ENCODE peak calls at places on chromosomes 1 and 21, in four cellular contexts. O, V, E and K are unnamed samples.

GRCh38 chr1:99361406-99361805 is 97.1 kb downstream of the PLPPR4 start:
- DNase-seq in E (no peak), V (no peak), O (no peak), K (no peak)

GRCh38 chr1:94602312-94602711 is 60.8 kb upstream of the F3 start:
- DNase-seq in O (peak), V (no peak), E (no peak), K (peak)

GRCh38 chr1:33792216-33792615 is 71.7 kb upstream of the HMGB4 start:
- DNase-seq in V (no peak), E (no peak), O (no peak), K (no peak)

GRCh38 chr21:41650526-41651145 is 116.2 kb downstream of the RIPK4 start:
- DNase-seq in V (no peak), O (no peak), E (no peak), K (no peak)

GRCh38 chr1:246786606-246787238 is 62.5 kb downstream of the SCCPDH start:
- DNase-seq in E (no peak), V (no peak), O (no peak), K (no peak)

GRCh38 chr1:48016526-48016925 is 19.3 kb upstream of the TRABD2B start:
- DNase-seq in O (no peak), E (no peak), V (no peak), K (no peak)

GRCh38 chr1:50527249-50527986 is 104.2 kb upstream of the DMRTA2 start:
- DNase-seq in E (no peak), O (no peak), V (no peak), K (no peak)

GRCh38 chr1:67646145-67647035 is 38.6 kb upstream of the GADD45A start:
- DNase-seq in V (peak), O (peak), E (no peak), K (no peak)

GRCh38 chr1:92804721-92805169 is 19.8 kb upstream of the EVI5 start:
- DNase-seq in E (peak), V (peak), O (peak), K (peak)

GRCh38 chr1:151680391-151680790 is 36.2 kb downstream of the CELF3 start:
- DNase-seq in V (no peak), E (peak), O (peak), K (no peak)

GRCh38 chr1:191695865-191696264 is 462.4 kb upstream of the RGS18 start:
- DNase-seq in V (no peak), E (no peak), O (no peak), K (peak)

GRCh38 chr1:26799479-26800133 is 11.9 kb downstream of the PIGV start:
- DNase-seq in V (no peak), E (peak), O (peak), K (no peak)

GRCh38 chr21:33325222-33326067 is 675 bp downstream of the IFNAR1 start:
- DNase-seq in O (peak), V (no peak), E (no peak), K (peak)

GRCh38 chr1:31511848-31512615 is 64.3 kb upstream of the TINAGL1 start:
- DNase-seq in O (no peak), V (no peak), E (no peak), K (no peak)

GRCh38 chr1:9413143-9413876 is 120.6 kb downstream of the SPSB1 start:
- DNase-seq in E (peak), V (peak), O (peak), K (peak)

GRCh38 chr1:233328661-233329498 is 1.4 kb downstream of the MAP3K21 start:
- DNase-seq in O (peak), E (no peak), V (no peak), K (peak)

GRCh38 chr1:99656701-99657100 is 10.8 kb downstream of the PALMD start:
- DNase-seq in V (no peak), O (no peak), E (no peak), K (no peak)

DNA sequence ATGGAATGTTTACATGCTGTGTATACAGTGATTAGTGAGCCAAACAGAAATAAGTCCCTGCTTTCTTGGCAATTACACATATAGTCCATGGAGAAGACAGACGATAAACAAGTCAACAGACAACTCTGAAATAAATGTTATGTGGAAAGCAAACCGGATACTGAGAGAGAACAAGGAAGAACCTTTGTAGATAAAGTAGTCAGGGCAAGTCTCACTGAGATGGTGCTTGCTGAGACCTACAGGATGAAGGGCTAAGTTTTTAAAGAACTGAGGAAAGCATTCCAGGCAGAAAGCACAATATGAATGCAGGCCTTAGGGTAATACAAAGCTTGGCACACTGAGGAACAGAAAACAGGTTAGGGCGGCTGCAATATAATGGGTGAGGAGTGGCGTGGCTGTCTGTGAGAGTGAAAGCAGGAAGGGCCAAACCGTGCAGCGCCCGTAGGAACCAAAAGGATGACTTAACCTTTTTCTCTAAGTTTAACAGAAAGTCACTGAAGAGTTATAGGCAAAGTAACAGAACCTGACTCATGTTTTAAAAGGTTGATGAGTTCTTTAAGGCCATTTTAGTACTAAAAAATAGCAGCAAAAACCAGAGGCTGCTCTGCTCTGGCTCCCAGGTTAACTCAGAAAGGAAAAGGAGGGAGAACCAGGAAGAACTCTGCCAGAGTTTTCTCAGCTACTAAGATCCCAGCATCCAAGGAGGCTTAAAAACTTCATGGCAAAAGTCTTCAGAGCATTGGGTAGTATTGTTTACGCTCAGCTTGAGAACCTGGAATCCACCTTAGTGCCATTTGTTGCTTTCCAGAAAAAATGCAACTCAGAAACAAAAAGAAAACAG is 8.7 kb upstream of the TTF2 start:
- DNase-seq in O (peak), E (no peak), V (no peak), K (no peak)
- TF ChIP-seq EZH2phosphoT487 in O (no peak), E (no peak), V (no peak), K (no peak)

GRCh38 chr21:43881918-43882317 is 16.9 kb downstream of the AGPAT3 start:
- DNase-seq in V (no peak), O (no peak), E (no peak), K (no peak)
- TF ChIP-seq EZH2phosphoT487 in V (no peak), O (no peak), E (no peak), K (no peak)

GRCh38 chr1:18337757-18338156 is 143.0 kb upstream of the KLHDC7A start:
- DNase-seq in V (no peak), E (no peak), O (no peak), K (no peak)
- TF ChIP-seq EZH2phosphoT487 in V (no peak), E (no peak), O (no peak), K (no peak)

GRCh38 chr1:63537940-63538339 is 14.6 kb downstream of the EFCAB7 start:
- DNase-seq in O (peak), V (no peak), E (no peak), K (no peak)
- TF ChIP-seq EZH2phosphoT487 in O (no peak), V (no peak), E (no peak), K (no peak)

DNA sequence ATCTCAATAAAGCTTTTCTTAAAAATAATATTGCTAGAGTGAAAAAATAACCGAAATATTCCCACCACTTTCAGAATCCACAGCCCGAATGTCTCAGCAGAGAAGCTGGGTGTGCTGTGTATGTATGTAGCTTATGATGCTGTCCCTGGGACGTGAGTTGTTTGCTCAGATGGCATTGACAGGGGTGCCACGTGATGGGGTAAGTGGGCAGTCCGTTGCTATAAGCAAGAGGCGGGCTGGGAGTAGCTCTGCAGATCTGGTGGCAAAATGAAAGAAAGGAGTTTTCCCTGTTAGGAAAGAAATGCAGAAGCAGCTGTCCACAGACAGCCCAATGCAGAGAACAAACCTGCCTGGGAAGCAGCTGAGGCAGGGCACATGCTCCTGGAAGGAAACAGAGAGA is 3.8 kb upstream of the FAM20B start:
- DNase-seq in V (no peak), E (no peak), O (peak), K (no peak)
- TF ChIP-seq EZH2phosphoT487 in V (no peak), E (no peak), O (no peak), K (no peak)

GRCh38 chr21:27648560-27648959 is 681.7 kb upstream of the ADAMTS5 start:
- DNase-seq in E (no peak), V (no peak), O (peak), K (no peak)

GRCh38 chr21:27649323-27649722 is 682.4 kb upstream of the ADAMTS5 start:
- DNase-seq in V (no peak), E (no peak), O (peak), K (no peak)

GRCh38 chr21:27647401-27647800 is 680.5 kb upstream of the ADAMTS5 start:
- DNase-seq in O (peak), E (no peak), V (no peak), K (no peak)

GRCh38 chr21:27646691-27647090 is 679.8 kb upstream of the ADAMTS5 start:
- DNase-seq in O (no peak), E (no peak), V (no peak), K (no peak)

GRCh38 chr21:27647921-27648320 is 681.0 kb upstream of the ADAMTS5 start:
- DNase-seq in O (peak), E (no peak), V (no peak), K (no peak)
- TF ChIP-seq EZH2phosphoT487 in O (no peak), E (no peak), V (no peak), K (no peak)

GRCh38 chr1:100924991-100925390 is 29.1 kb downstream of the SLC30A7 start:
- DNase-seq in V (no peak), E (no peak), O (no peak), K (no peak)
- TF ChIP-seq EZH2phosphoT487 in V (no peak), E (no peak), O (no peak), K (no peak)